ENCODE peak calls at places on chromosomes 12 and 14, in five cellular contexts. One of them, this sample, is unnamed.

GRCh38 chr14:68637106-68638021 is 155.5 kb downstream of the ZFP36L1 start:
- DNase-seq in psoas muscle: no peak
- DNase-seq in uterus: peak
- DNase-seq in fibroblast of lung: peak
- DNase-seq in H9: no peak
- DNase-seq in this sample: peak

GRCh38 chr14:72463291-72463866 is 430.5 kb downstream of the DPF3 start:
- DNase-seq in psoas muscle: no peak
- DNase-seq in uterus: no peak
- DNase-seq in fibroblast of lung: peak
- DNase-seq in H9: no peak
- DNase-seq in this sample: no peak

GRCh38 chr12:100494026-100494425 is 20.4 kb downstream of the NR1H4 start:
- DNase-seq in psoas muscle: no peak
- DNase-seq in uterus: no peak
- DNase-seq in fibroblast of lung: no peak
- DNase-seq in H9: no peak
- DNase-seq in this sample: no peak

GRCh38 chr12:6928703-6929407 is 1.1 kb downstream of the ATN1 start:
- DNase-seq in psoas muscle: no peak
- DNase-seq in uterus: no peak
- DNase-seq in fibroblast of lung: no peak
- DNase-seq in H9: no peak
- DNase-seq in this sample: no peak

GRCh38 chr14:100302616-100303015 is 3.6 kb downstream of the SLC25A29 start:
- DNase-seq in psoas muscle: no peak
- DNase-seq in uterus: no peak
- DNase-seq in fibroblast of lung: no peak
- DNase-seq in H9: no peak
- DNase-seq in this sample: no peak

GRCh38 chr12:77847060-77847541 is 16.4 kb downstream of the NAV3 start:
- DNase-seq in psoas muscle: no peak
- DNase-seq in uterus: no peak
- DNase-seq in fibroblast of lung: peak
- DNase-seq in H9: no peak
- DNase-seq in this sample: peak

GRCh38 chr12:20404576-20405346 is 36.4 kb downstream of the PDE3A start:
- DNase-seq in psoas muscle: peak
- DNase-seq in uterus: no peak
- DNase-seq in fibroblast of lung: peak
- DNase-seq in H9: no peak
- DNase-seq in this sample: no peak

GRCh38 chr12:42862055-42862454 is 272.5 kb upstream of the PRICKLE1 start:
- DNase-seq in psoas muscle: no peak
- DNase-seq in uterus: no peak
- DNase-seq in fibroblast of lung: peak
- DNase-seq in H9: no peak
- DNase-seq in this sample: peak

GRCh38 chr12:71594214-71594948 is 69.3 kb downstream of the ZFC3H1 start:
- DNase-seq in psoas muscle: no peak
- DNase-seq in uterus: no peak
- DNase-seq in fibroblast of lung: no peak
- DNase-seq in H9: no peak
- DNase-seq in this sample: no peak

GRCh38 chr12:96889273-96889933 is 17.7 kb upstream of the NEDD1 start:
- DNase-seq in psoas muscle: no peak
- DNase-seq in uterus: no peak
- DNase-seq in fibroblast of lung: peak
- DNase-seq in H9: no peak
- DNase-seq in this sample: peak

GRCh38 chr12:128140551-128140950 is 126.4 kb upstream of the TMEM132C start:
- DNase-seq in psoas muscle: no peak
- DNase-seq in uterus: no peak
- DNase-seq in fibroblast of lung: no peak
- DNase-seq in H9: no peak
- DNase-seq in this sample: no peak

GRCh38 chr12:57852620-57853509 is 6.3 kb upstream of the CTDSP2 start:
- DNase-seq in psoas muscle: peak
- DNase-seq in uterus: peak
- DNase-seq in fibroblast of lung: no peak
- DNase-seq in H9: peak
- DNase-seq in this sample: no peak

GRCh38 chr12:63028951-63029350 is 94.0 kb upstream of the PPM1H start:
- DNase-seq in psoas muscle: no peak
- DNase-seq in uterus: no peak
- DNase-seq in fibroblast of lung: no peak
- DNase-seq in H9: no peak
- DNase-seq in this sample: no peak

GRCh38 chr14:54976316-54976715 is 50.6 kb downstream of the WDHD1 start:
- DNase-seq in psoas muscle: no peak
- DNase-seq in uterus: no peak
- DNase-seq in fibroblast of lung: peak
- DNase-seq in H9: no peak
- DNase-seq in this sample: peak

GRCh38 chr14:22265319-22266140 is 323.5 kb downstream of the DAD1 start:
- DNase-seq in psoas muscle: no peak
- DNase-seq in uterus: no peak
- DNase-seq in fibroblast of lung: peak
- DNase-seq in H9: no peak
- DNase-seq in this sample: no peak

GRCh38 chr14:21978184-21978998 is 304.8 kb upstream of the OR4E1 start:
- DNase-seq in psoas muscle: no peak
- DNase-seq in uterus: peak
- DNase-seq in fibroblast of lung: no peak
- DNase-seq in H9: peak
- DNase-seq in this sample: no peak

GRCh38 chr14:36659822-36660735 is 1.6 kb upstream of the PAX9 start:
- DNase-seq in psoas muscle: peak
- DNase-seq in uterus: no peak
- DNase-seq in fibroblast of lung: no peak
- DNase-seq in H9: no peak
- DNase-seq in this sample: no peak

DNA sequence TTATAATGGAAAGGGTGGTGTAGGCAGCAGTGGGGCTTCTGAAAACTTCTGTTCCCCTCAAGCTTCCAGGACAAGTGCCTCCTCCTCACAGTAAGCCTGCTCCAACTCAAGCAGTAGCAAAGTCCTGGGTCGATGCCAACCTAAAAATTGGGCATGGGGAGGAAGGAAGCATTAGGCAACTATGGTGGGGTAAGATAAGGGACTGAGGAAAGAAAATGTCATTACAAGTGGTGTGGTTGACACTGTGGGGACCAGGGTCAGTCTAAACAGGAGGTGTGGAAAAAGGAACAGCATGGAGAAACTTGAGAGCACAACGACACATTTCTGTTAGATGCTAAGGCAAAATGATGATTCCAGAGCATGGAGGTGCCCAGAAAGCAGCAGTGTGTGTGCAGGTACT is 34.9 kb downstream of the WIF1 start:
- DNase-seq in psoas muscle: no peak
- DNase-seq in uterus: no peak
- DNase-seq in fibroblast of lung: no peak
- DNase-seq in H9: no peak
- DNase-seq in this sample: no peak
- H3K27ac ChIP-seq in psoas muscle: no peak
- H3K27ac ChIP-seq in uterus: no peak
- H3K27ac ChIP-seq in fibroblast of lung: no peak
- H3K27ac ChIP-seq in H9: no peak
- H3K27ac ChIP-seq in this sample: no peak

GRCh38 chr12:39252628-39253027 is 190.3 kb downstream of the KIF21A start:
- DNase-seq in psoas muscle: no peak
- DNase-seq in uterus: no peak
- DNase-seq in fibroblast of lung: no peak
- DNase-seq in H9: no peak
- DNase-seq in this sample: no peak
- H3K27ac ChIP-seq in psoas muscle: no peak
- H3K27ac ChIP-seq in uterus: no peak
- H3K27ac ChIP-seq in fibroblast of lung: no peak
- H3K27ac ChIP-seq in H9: no peak
- H3K27ac ChIP-seq in this sample: no peak

GRCh38 chr12:99454539-99455172 is 192.9 kb upstream of the GARIN6 start:
- DNase-seq in psoas muscle: no peak
- DNase-seq in uterus: no peak
- DNase-seq in fibroblast of lung: peak
- DNase-seq in H9: no peak
- DNase-seq in this sample: no peak
- H3K27ac ChIP-seq in psoas muscle: no peak
- H3K27ac ChIP-seq in uterus: no peak
- H3K27ac ChIP-seq in fibroblast of lung: no peak
- H3K27ac ChIP-seq in H9: no peak
- H3K27ac ChIP-seq in this sample: no peak

GRCh38 chr14:74281069-74281468 is 21.7 kb downstream of the ABCD4 start:
- DNase-seq in psoas muscle: no peak
- DNase-seq in uterus: no peak
- DNase-seq in fibroblast of lung: no peak
- DNase-seq in H9: no peak
- DNase-seq in this sample: no peak
- H3K27ac ChIP-seq in psoas muscle: no peak
- H3K27ac ChIP-seq in uterus: no peak
- H3K27ac ChIP-seq in fibroblast of lung: no peak
- H3K27ac ChIP-seq in H9: no peak
- H3K27ac ChIP-seq in this sample: no peak

GRCh38 chr12:95214466-95214865 is 2.8 kb downstream of the FGD6 start:
- DNase-seq in psoas muscle: no peak
- DNase-seq in uterus: no peak
- DNase-seq in fibroblast of lung: no peak
- DNase-seq in H9: no peak
- DNase-seq in this sample: no peak

GRCh38 chr12:95217377-95218163 is at the start of the genes FGD6 and VEZT:
- DNase-seq in psoas muscle: peak
- DNase-seq in uterus: peak
- DNase-seq in fibroblast of lung: peak
- DNase-seq in H9: peak
- DNase-seq in this sample: peak

GRCh38 chr12:95213928-95214327 is 3.3 kb downstream of the FGD6 start:
- DNase-seq in psoas muscle: no peak
- DNase-seq in uterus: no peak
- DNase-seq in fibroblast of lung: no peak
- DNase-seq in H9: no peak
- DNase-seq in this sample: no peak

GRCh38 chr12:95216704-95217376 is 427 bp downstream of the FGD6 start:
- DNase-seq in psoas muscle: no peak
- DNase-seq in uterus: no peak
- DNase-seq in fibroblast of lung: no peak
- DNase-seq in H9: no peak
- DNase-seq in this sample: no peak

DNA sequence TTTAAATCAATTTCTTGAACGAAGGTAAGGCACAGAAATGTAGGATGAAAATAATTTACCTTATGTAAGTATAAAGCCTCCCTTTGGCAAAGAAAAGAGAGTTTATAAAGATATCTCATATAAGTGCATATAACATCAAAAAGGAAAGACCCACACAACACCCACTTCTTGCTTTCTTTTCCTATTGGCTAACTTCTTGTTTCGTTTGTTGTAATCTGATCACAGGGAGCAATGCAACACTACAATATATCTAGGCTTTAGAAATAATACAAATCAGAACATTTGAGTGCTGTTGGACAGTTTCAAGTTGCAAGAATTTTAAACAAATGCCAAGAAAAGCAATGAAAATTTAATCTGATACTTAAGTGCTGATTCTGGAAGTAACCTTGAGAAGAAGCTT is 1.3 kb downstream of the FGD6 start:
- DNase-seq in psoas muscle: no peak
- DNase-seq in uterus: no peak
- DNase-seq in fibroblast of lung: peak
- DNase-seq in H9: no peak
- DNase-seq in this sample: peak
- H3K27ac ChIP-seq in psoas muscle: no peak
- H3K27ac ChIP-seq in uterus: peak
- H3K27ac ChIP-seq in fibroblast of lung: no peak
- H3K27ac ChIP-seq in H9: no peak
- H3K27ac ChIP-seq in this sample: no peak

This sample was measured in astrocyte.